ENCODE peak calls at places on chromosomes 16 and 17, in nine cellular contexts. One of them, this sample, is unnamed.

GRCh38 chr16:72470541-72470940 is 298.6 kb upstream of the PMFBP1 start:
- DNase-seq in GM13977: no peak
- DNase-seq in activated T-cell treated with anti-CD3 and anti-CD28 coated beads for 1 hour: no peak
- DNase-seq in brain pericyte: no peak
- DNase-seq in progenitor cell of endocrine pancreas: no peak
- DNase-seq in T-helper 1 cell: no peak
- DNase-seq in bronchial epithelial cell: no peak
- DNase-seq in COR-L47: no peak
- DNase-seq in activated CD8-positive, alpha-beta memory T cell treated with anti-CD3 and anti-CD28 coated beads for 48 hours: no peak
- DNase-seq in this sample: no peak

GRCh38 chr16:50520451-50521245 is 27.5 kb upstream of the NKD1 start:
- DNase-seq in GM13977: no peak
- DNase-seq in activated T-cell treated with anti-CD3 and anti-CD28 coated beads for 1 hour: no peak
- DNase-seq in brain pericyte: no peak
- DNase-seq in progenitor cell of endocrine pancreas: no peak
- DNase-seq in T-helper 1 cell: no peak
- DNase-seq in bronchial epithelial cell: no peak
- DNase-seq in COR-L47: no peak
- DNase-seq in activated CD8-positive, alpha-beta memory T cell treated with anti-CD3 and anti-CD28 coated beads for 48 hours: no peak
- DNase-seq in this sample: peak; percentile 10

GRCh38 chr16:68640972-68641371 is 4.1 kb upstream of the CDH3 start:
- DNase-seq in GM13977: no peak
- DNase-seq in activated T-cell treated with anti-CD3 and anti-CD28 coated beads for 1 hour: no peak
- DNase-seq in brain pericyte: no peak
- DNase-seq in progenitor cell of endocrine pancreas: no peak
- DNase-seq in T-helper 1 cell: no peak
- DNase-seq in bronchial epithelial cell: peak; percentile 88
- DNase-seq in COR-L47: no peak
- DNase-seq in activated CD8-positive, alpha-beta memory T cell treated with anti-CD3 and anti-CD28 coated beads for 48 hours: no peak
- DNase-seq in this sample: no peak

GRCh38 chr17:979539-980405 is at the start of gene NXN:
- DNase-seq in GM13977: peak; percentile 99
- DNase-seq in activated T-cell treated with anti-CD3 and anti-CD28 coated beads for 1 hour: peak; percentile 91
- DNase-seq in brain pericyte: no peak
- DNase-seq in progenitor cell of endocrine pancreas: peak; percentile 91
- DNase-seq in T-helper 1 cell: peak; percentile 85
- DNase-seq in bronchial epithelial cell: peak; percentile 29
- DNase-seq in COR-L47: peak; percentile 40
- DNase-seq in activated CD8-positive, alpha-beta memory T cell treated with anti-CD3 and anti-CD28 coated beads for 48 hours: peak; percentile 78
- DNase-seq in this sample: peak; percentile 97

GRCh38 chr17:10563991-10564660 is 14.7 kb upstream of the MYH2 start:
- DNase-seq in GM13977: no peak
- DNase-seq in activated T-cell treated with anti-CD3 and anti-CD28 coated beads for 1 hour: no peak
- DNase-seq in brain pericyte: no peak
- DNase-seq in progenitor cell of endocrine pancreas: no peak
- DNase-seq in T-helper 1 cell: no peak
- DNase-seq in bronchial epithelial cell: no peak
- DNase-seq in COR-L47: no peak
- DNase-seq in activated CD8-positive, alpha-beta memory T cell treated with anti-CD3 and anti-CD28 coated beads for 48 hours: no peak
- DNase-seq in this sample: no peak

GRCh38 chr16:50925758-50926357 is 184.0 kb downstream of the CYLD start:
- DNase-seq in GM13977: no peak
- DNase-seq in activated T-cell treated with anti-CD3 and anti-CD28 coated beads for 1 hour: no peak
- DNase-seq in brain pericyte: no peak
- DNase-seq in progenitor cell of endocrine pancreas: no peak
- DNase-seq in T-helper 1 cell: no peak
- DNase-seq in bronchial epithelial cell: peak; percentile 93
- DNase-seq in COR-L47: no peak
- DNase-seq in activated CD8-positive, alpha-beta memory T cell treated with anti-CD3 and anti-CD28 coated beads for 48 hours: no peak
- DNase-seq in this sample: no peak

GRCh38 chr16:68257906-68258800 is 6.2 kb upstream of the SLC7A6 start:
- DNase-seq in GM13977: no peak
- DNase-seq in activated T-cell treated with anti-CD3 and anti-CD28 coated beads for 1 hour: no peak
- DNase-seq in brain pericyte: no peak
- DNase-seq in progenitor cell of endocrine pancreas: no peak
- DNase-seq in T-helper 1 cell: no peak
- DNase-seq in bronchial epithelial cell: peak; percentile 52
- DNase-seq in COR-L47: no peak
- DNase-seq in activated CD8-positive, alpha-beta memory T cell treated with anti-CD3 and anti-CD28 coated beads for 48 hours: no peak
- DNase-seq in this sample: no peak

GRCh38 chr16:29011112-29011511 is 26.3 kb downstream of the LAT start:
- DNase-seq in GM13977: no peak
- DNase-seq in activated T-cell treated with anti-CD3 and anti-CD28 coated beads for 1 hour: no peak
- DNase-seq in brain pericyte: no peak
- DNase-seq in progenitor cell of endocrine pancreas: no peak
- DNase-seq in T-helper 1 cell: no peak
- DNase-seq in bronchial epithelial cell: no peak
- DNase-seq in COR-L47: no peak
- DNase-seq in activated CD8-positive, alpha-beta memory T cell treated with anti-CD3 and anti-CD28 coated beads for 48 hours: no peak
- DNase-seq in this sample: no peak

GRCh38 chr17:32265192-32265895 is at the start of gene RHBDL3:
- DNase-seq in GM13977: peak; percentile 66
- DNase-seq in activated T-cell treated with anti-CD3 and anti-CD28 coated beads for 1 hour: no peak
- DNase-seq in brain pericyte: no peak
- DNase-seq in progenitor cell of endocrine pancreas: no peak
- DNase-seq in T-helper 1 cell: no peak
- DNase-seq in bronchial epithelial cell: no peak
- DNase-seq in COR-L47: no peak
- DNase-seq in activated CD8-positive, alpha-beta memory T cell treated with anti-CD3 and anti-CD28 coated beads for 48 hours: no peak
- DNase-seq in this sample: no peak

GRCh38 chr17:81171941-81172340 is 5.9 kb upstream of the AATK start:
- DNase-seq in GM13977: no peak
- DNase-seq in activated T-cell treated with anti-CD3 and anti-CD28 coated beads for 1 hour: no peak
- DNase-seq in brain pericyte: no peak
- DNase-seq in progenitor cell of endocrine pancreas: no peak
- DNase-seq in T-helper 1 cell: no peak
- DNase-seq in bronchial epithelial cell: no peak
- DNase-seq in COR-L47: no peak
- DNase-seq in activated CD8-positive, alpha-beta memory T cell treated with anti-CD3 and anti-CD28 coated beads for 48 hours: no peak
- DNase-seq in this sample: no peak

GRCh38 chr17:80112471-80113032 is 11.2 kb downstream of the GAA start:
- DNase-seq in GM13977: no peak
- DNase-seq in activated T-cell treated with anti-CD3 and anti-CD28 coated beads for 1 hour: no peak
- DNase-seq in brain pericyte: no peak
- DNase-seq in progenitor cell of endocrine pancreas: no peak
- DNase-seq in T-helper 1 cell: no peak
- DNase-seq in bronchial epithelial cell: no peak
- DNase-seq in COR-L47: no peak
- DNase-seq in activated CD8-positive, alpha-beta memory T cell treated with anti-CD3 and anti-CD28 coated beads for 48 hours: no peak
- DNase-seq in this sample: no peak

GRCh38 chr16:16137110-16137509 is 86.2 kb downstream of the ABCC6 start:
- DNase-seq in GM13977: no peak
- DNase-seq in activated T-cell treated with anti-CD3 and anti-CD28 coated beads for 1 hour: no peak
- DNase-seq in brain pericyte: no peak
- DNase-seq in progenitor cell of endocrine pancreas: no peak
- DNase-seq in T-helper 1 cell: no peak
- DNase-seq in bronchial epithelial cell: no peak
- DNase-seq in COR-L47: no peak
- DNase-seq in activated CD8-positive, alpha-beta memory T cell treated with anti-CD3 and anti-CD28 coated beads for 48 hours: no peak
- DNase-seq in this sample: no peak

GRCh38 chr17:59725691-59726090 is 18.2 kb downstream of the VMP1 start:
- DNase-seq in GM13977: no peak
- DNase-seq in activated T-cell treated with anti-CD3 and anti-CD28 coated beads for 1 hour: no peak
- DNase-seq in brain pericyte: no peak
- DNase-seq in progenitor cell of endocrine pancreas: no peak
- DNase-seq in T-helper 1 cell: no peak
- DNase-seq in bronchial epithelial cell: peak; percentile 46
- DNase-seq in COR-L47: no peak
- DNase-seq in activated CD8-positive, alpha-beta memory T cell treated with anti-CD3 and anti-CD28 coated beads for 48 hours: no peak
- DNase-seq in this sample: no peak

GRCh38 chr16:87914812-87915211 is 21.5 kb downstream of the CA5A start:
- DNase-seq in GM13977: no peak
- DNase-seq in activated T-cell treated with anti-CD3 and anti-CD28 coated beads for 1 hour: no peak
- DNase-seq in brain pericyte: no peak
- DNase-seq in progenitor cell of endocrine pancreas: no peak
- DNase-seq in T-helper 1 cell: no peak
- DNase-seq in bronchial epithelial cell: no peak
- DNase-seq in COR-L47: no peak
- DNase-seq in activated CD8-positive, alpha-beta memory T cell treated with anti-CD3 and anti-CD28 coated beads for 48 hours: no peak
- DNase-seq in this sample: no peak

GRCh38 chr16:3510410-3510809 is 9.6 kb downstream of the CLUAP1 start:
- DNase-seq in GM13977: no peak
- DNase-seq in activated T-cell treated with anti-CD3 and anti-CD28 coated beads for 1 hour: no peak
- DNase-seq in brain pericyte: no peak
- DNase-seq in progenitor cell of endocrine pancreas: no peak
- DNase-seq in T-helper 1 cell: no peak
- DNase-seq in bronchial epithelial cell: no peak
- DNase-seq in COR-L47: no peak
- DNase-seq in activated CD8-positive, alpha-beta memory T cell treated with anti-CD3 and anti-CD28 coated beads for 48 hours: no peak
- DNase-seq in this sample: no peak

GRCh38 chr16:822174-822908 is 21.8 kb upstream of the GNG13 start:
- DNase-seq in GM13977: no peak
- DNase-seq in activated T-cell treated with anti-CD3 and anti-CD28 coated beads for 1 hour: no peak
- DNase-seq in brain pericyte: no peak
- DNase-seq in progenitor cell of endocrine pancreas: no peak
- DNase-seq in T-helper 1 cell: no peak
- DNase-seq in bronchial epithelial cell: no peak
- DNase-seq in COR-L47: no peak
- DNase-seq in activated CD8-positive, alpha-beta memory T cell treated with anti-CD3 and anti-CD28 coated beads for 48 hours: no peak
- DNase-seq in this sample: no peak

GRCh38 chr17:35731239-35731931 is at the start of gene RASL10B:
- DNase-seq in GM13977: peak; percentile 80
- DNase-seq in activated T-cell treated with anti-CD3 and anti-CD28 coated beads for 1 hour: peak; percentile 30
- DNase-seq in brain pericyte: no peak
- DNase-seq in progenitor cell of endocrine pancreas: peak; percentile 40
- DNase-seq in T-helper 1 cell: no peak
- DNase-seq in bronchial epithelial cell: no peak
- DNase-seq in COR-L47: peak; percentile 43
- DNase-seq in activated CD8-positive, alpha-beta memory T cell treated with anti-CD3 and anti-CD28 coated beads for 48 hours: no peak
- DNase-seq in this sample: peak; percentile 79

GRCh38 chr17:49555495-49556018 is 20.1 kb upstream of the NXPH3 start:
- DNase-seq in GM13977: no peak
- DNase-seq in activated T-cell treated with anti-CD3 and anti-CD28 coated beads for 1 hour: no peak
- DNase-seq in brain pericyte: no peak
- DNase-seq in progenitor cell of endocrine pancreas: no peak
- DNase-seq in T-helper 1 cell: no peak
- DNase-seq in bronchial epithelial cell: no peak
- DNase-seq in COR-L47: no peak
- DNase-seq in activated CD8-positive, alpha-beta memory T cell treated with anti-CD3 and anti-CD28 coated beads for 48 hours: no peak
- DNase-seq in this sample: peak; percentile 67

GRCh38 chr17:28133562-28133970 is 91.1 kb downstream of the NLK start:
- DNase-seq in GM13977: no peak
- DNase-seq in activated T-cell treated with anti-CD3 and anti-CD28 coated beads for 1 hour: no peak
- DNase-seq in brain pericyte: no peak
- DNase-seq in progenitor cell of endocrine pancreas: no peak
- DNase-seq in T-helper 1 cell: no peak
- DNase-seq in bronchial epithelial cell: peak; percentile 82
- DNase-seq in COR-L47: no peak
- DNase-seq in activated CD8-positive, alpha-beta memory T cell treated with anti-CD3 and anti-CD28 coated beads for 48 hours: no peak
- DNase-seq in this sample: no peak

GRCh38 chr17:63022567-63022966 is 56.5 kb downstream of the TANC2 start:
- DNase-seq in GM13977: no peak
- DNase-seq in activated T-cell treated with anti-CD3 and anti-CD28 coated beads for 1 hour: no peak
- DNase-seq in brain pericyte: no peak
- DNase-seq in progenitor cell of endocrine pancreas: no peak
- DNase-seq in T-helper 1 cell: no peak
- DNase-seq in bronchial epithelial cell: no peak
- DNase-seq in COR-L47: no peak
- DNase-seq in activated CD8-positive, alpha-beta memory T cell treated with anti-CD3 and anti-CD28 coated beads for 48 hours: no peak
- DNase-seq in this sample: no peak

GRCh38 chr16:65229191-65229662 is 107.4 kb upstream of the CDH11 start:
- DNase-seq in GM13977: no peak
- DNase-seq in activated T-cell treated with anti-CD3 and anti-CD28 coated beads for 1 hour: no peak
- DNase-seq in brain pericyte: no peak
- DNase-seq in progenitor cell of endocrine pancreas: no peak
- DNase-seq in T-helper 1 cell: no peak
- DNase-seq in bronchial epithelial cell: no peak
- DNase-seq in COR-L47: no peak
- DNase-seq in activated CD8-positive, alpha-beta memory T cell treated with anti-CD3 and anti-CD28 coated beads for 48 hours: no peak
- DNase-seq in this sample: no peak

GRCh38 chr16:67542464-67542863 is 13.8 kb downstream of the RIPOR1 start:
- DNase-seq in GM13977: peak; percentile 86
- DNase-seq in activated T-cell treated with anti-CD3 and anti-CD28 coated beads for 1 hour: peak; percentile 51
- DNase-seq in brain pericyte: no peak
- DNase-seq in progenitor cell of endocrine pancreas: no peak
- DNase-seq in T-helper 1 cell: peak; percentile 71
- DNase-seq in bronchial epithelial cell: peak; percentile 60
- DNase-seq in COR-L47: no peak
- DNase-seq in activated CD8-positive, alpha-beta memory T cell treated with anti-CD3 and anti-CD28 coated beads for 48 hours: peak; percentile 47
- DNase-seq in this sample: no peak

GRCh38 chr17:73841431-73842060 is 197.3 kb upstream of the SDK2 start:
- DNase-seq in GM13977: no peak
- DNase-seq in activated T-cell treated with anti-CD3 and anti-CD28 coated beads for 1 hour: no peak
- DNase-seq in brain pericyte: no peak
- DNase-seq in progenitor cell of endocrine pancreas: no peak
- DNase-seq in T-helper 1 cell: no peak
- DNase-seq in bronchial epithelial cell: peak; percentile 15
- DNase-seq in COR-L47: peak; percentile 64
- DNase-seq in activated CD8-positive, alpha-beta memory T cell treated with anti-CD3 and anti-CD28 coated beads for 48 hours: no peak
- DNase-seq in this sample: no peak

GRCh38 chr16:24610421-24610765 is 71.0 kb downstream of the RBBP6 start:
- DNase-seq in GM13977: no peak
- DNase-seq in activated T-cell treated with anti-CD3 and anti-CD28 coated beads for 1 hour: no peak
- DNase-seq in brain pericyte: no peak
- DNase-seq in progenitor cell of endocrine pancreas: no peak
- DNase-seq in T-helper 1 cell: no peak
- DNase-seq in bronchial epithelial cell: peak; percentile 12
- DNase-seq in COR-L47: no peak
- DNase-seq in activated CD8-positive, alpha-beta memory T cell treated with anti-CD3 and anti-CD28 coated beads for 48 hours: no peak
- DNase-seq in this sample: no peak

GRCh38 chr16:87648236-87648635 is 45.9 kb downstream of the JPH3 start:
- DNase-seq in GM13977: no peak
- DNase-seq in activated T-cell treated with anti-CD3 and anti-CD28 coated beads for 1 hour: no peak
- DNase-seq in brain pericyte: no peak
- DNase-seq in progenitor cell of endocrine pancreas: no peak
- DNase-seq in T-helper 1 cell: no peak
- DNase-seq in bronchial epithelial cell: no peak
- DNase-seq in COR-L47: no peak
- DNase-seq in activated CD8-positive, alpha-beta memory T cell treated with anti-CD3 and anti-CD28 coated beads for 48 hours: no peak
- DNase-seq in this sample: no peak

GRCh38 chr17:59221159-59221847 is 992 bp downstream of the GDPD1 start:
- DNase-seq in GM13977: no peak
- DNase-seq in activated T-cell treated with anti-CD3 and anti-CD28 coated beads for 1 hour: no peak
- DNase-seq in brain pericyte: no peak
- DNase-seq in progenitor cell of endocrine pancreas: no peak
- DNase-seq in T-helper 1 cell: no peak
- DNase-seq in bronchial epithelial cell: no peak
- DNase-seq in COR-L47: no peak
- DNase-seq in activated CD8-positive, alpha-beta memory T cell treated with anti-CD3 and anti-CD28 coated beads for 48 hours: no peak
- DNase-seq in this sample: no peak

GRCh38 chr17:82693168-82693867 is 5.2 kb downstream of the RAB40B start:
- DNase-seq in GM13977: no peak
- DNase-seq in activated T-cell treated with anti-CD3 and anti-CD28 coated beads for 1 hour: no peak
- DNase-seq in brain pericyte: no peak
- DNase-seq in progenitor cell of endocrine pancreas: no peak
- DNase-seq in T-helper 1 cell: no peak
- DNase-seq in bronchial epithelial cell: no peak
- DNase-seq in COR-L47: no peak
- DNase-seq in activated CD8-positive, alpha-beta memory T cell treated with anti-CD3 and anti-CD28 coated beads for 48 hours: no peak
- DNase-seq in this sample: no peak

GRCh38 chr17:80898706-80899105 is 92.9 kb upstream of the CHMP6 start:
- DNase-seq in GM13977: no peak
- DNase-seq in activated T-cell treated with anti-CD3 and anti-CD28 coated beads for 1 hour: no peak
- DNase-seq in brain pericyte: no peak
- DNase-seq in progenitor cell of endocrine pancreas: no peak
- DNase-seq in T-helper 1 cell: no peak
- DNase-seq in bronchial epithelial cell: no peak
- DNase-seq in COR-L47: no peak
- DNase-seq in activated CD8-positive, alpha-beta memory T cell treated with anti-CD3 and anti-CD28 coated beads for 48 hours: no peak
- DNase-seq in this sample: no peak

GRCh38 chr16:56910654-56911539 is 21.0 kb upstream of the HERPUD1 start:
- DNase-seq in GM13977: no peak
- DNase-seq in activated T-cell treated with anti-CD3 and anti-CD28 coated beads for 1 hour: no peak
- DNase-seq in brain pericyte: no peak
- DNase-seq in progenitor cell of endocrine pancreas: no peak
- DNase-seq in T-helper 1 cell: no peak
- DNase-seq in bronchial epithelial cell: peak; percentile 79
- DNase-seq in COR-L47: no peak
- DNase-seq in activated CD8-positive, alpha-beta memory T cell treated with anti-CD3 and anti-CD28 coated beads for 48 hours: no peak
- DNase-seq in this sample: no peak

GRCh38 chr16:4316103-4316731 is 350 bp downstream of the GLIS2 start:
- DNase-seq in GM13977: no peak
- DNase-seq in activated T-cell treated with anti-CD3 and anti-CD28 coated beads for 1 hour: no peak
- DNase-seq in brain pericyte: no peak
- DNase-seq in progenitor cell of endocrine pancreas: no peak
- DNase-seq in T-helper 1 cell: no peak
- DNase-seq in bronchial epithelial cell: no peak
- DNase-seq in COR-L47: peak; percentile 40
- DNase-seq in activated CD8-positive, alpha-beta memory T cell treated with anti-CD3 and anti-CD28 coated beads for 48 hours: no peak
- DNase-seq in this sample: no peak

GRCh38 chr17:80095038-80095843 is 6.1 kb upstream of the GAA start:
- DNase-seq in GM13977: no peak
- DNase-seq in activated T-cell treated with anti-CD3 and anti-CD28 coated beads for 1 hour: no peak
- DNase-seq in brain pericyte: no peak
- DNase-seq in progenitor cell of endocrine pancreas: no peak
- DNase-seq in T-helper 1 cell: no peak
- DNase-seq in bronchial epithelial cell: no peak
- DNase-seq in COR-L47: no peak
- DNase-seq in activated CD8-positive, alpha-beta memory T cell treated with anti-CD3 and anti-CD28 coated beads for 48 hours: no peak
- DNase-seq in this sample: no peak